ENCODE peak calls at places on chromosomes 11 and 22, in ten cellular contexts. V is right atrium auricular region, Z is stomach, U is astrocyte of the spinal cord, X is HepG2, M is spleen, B is fibroblast of lung, G is cardiac fibroblast, H is lower leg skin, D is mucosa of descending colon. E is an unnamed sample.

GRCh38 chr22:36274547-36274946 is 21.6 kb downstream of the APOL1 start:
- DNase-seq in V (no peak), Z (no peak), U (no peak), X (no peak), M (no peak), B (no peak), G (no peak), H (peak; percentile 59), D (peak; percentile 17), E (no peak)

GRCh38 chr11:122593473-122594420 is 61.8 kb upstream of the UBASH3B start:
- DNase-seq in V (no peak), Z (no peak), U (no peak), X (no peak), M (no peak), B (no peak), G (no peak), H (no peak), D (no peak), E (no peak)

GRCh38 chr11:3195251-3196160 is 23.1 kb downstream of the MRGPRG start:
- DNase-seq in V (no peak), Z (no peak), U (no peak), X (peak; percentile 20), M (peak; percentile 65), B (peak; percentile 40), G (peak; percentile 20), H (peak; percentile 80), D (no peak), E (peak; percentile 30)

GRCh38 chr11:94325681-94326080 is 21.3 kb downstream of the IZUMO1R start:
- DNase-seq in V (no peak), Z (peak; percentile 31), U (no peak), X (peak; percentile 39), M (no peak), B (no peak), G (peak; percentile 59), H (no peak), D (no peak), E (peak; percentile 58)

GRCh38 chr11:64447717-64448598 is 89.0 kb downstream of the RPS6KA4 start:
- DNase-seq in V (no peak), Z (peak; percentile 33), U (no peak), X (no peak), M (peak; percentile 82), B (peak; percentile 20), G (peak; percentile 12), H (no peak), D (peak; percentile 63), E (no peak)

GRCh38 chr11:6825333-6825744 is 20.1 kb upstream of the OR10A5 start:
- DNase-seq in V (no peak), Z (no peak), U (no peak), X (no peak), M (no peak), B (no peak), G (peak; percentile 22), H (no peak), D (no peak), E (no peak)

GRCh38 chr11:66636411-66636810 is 2.1 kb upstream of the RBM4 start:
- DNase-seq in V (no peak), Z (no peak), U (no peak), X (no peak), M (no peak), B (no peak), G (no peak), H (peak; percentile 12), D (no peak), E (no peak)

GRCh38 chr11:42598341-42598740 is 713.5 kb upstream of the API5 start:
- DNase-seq in V (no peak), Z (no peak), U (no peak), X (no peak), M (no peak), B (no peak), G (no peak), H (no peak), D (no peak), E (no peak)

GRCh38 chr22:32202539-32203180 is 2.2 kb downstream of the RFPL2 start:
- DNase-seq in V (no peak), Z (peak; percentile 52), U (peak; percentile 23), X (peak; percentile 68), M (no peak), B (peak; percentile 16), G (peak; percentile 46), H (peak; percentile 87), D (peak; percentile 61), E (no peak)

GRCh38 chr22:32204856-32205722 is at the start of gene RFPL2:
- DNase-seq in V (no peak), Z (no peak), U (peak; percentile 15), X (peak; percentile 61), M (no peak), B (no peak), G (peak; percentile 29), H (no peak), D (no peak), E (no peak)

GRCh38 chr22:32202161-32202538 is 2.7 kb downstream of the RFPL2 start:
- DNase-seq in V (no peak), Z (no peak), U (no peak), X (no peak), M (no peak), B (no peak), G (no peak), H (no peak), D (no peak), E (no peak)

GRCh38 chr22:32204211-32204855 is 540 bp downstream of the RFPL2 start:
- DNase-seq in V (no peak), Z (no peak), U (no peak), X (peak; percentile 9), M (no peak), B (no peak), G (no peak), H (no peak), D (peak; percentile 45), E (peak; percentile 41)

DNA sequence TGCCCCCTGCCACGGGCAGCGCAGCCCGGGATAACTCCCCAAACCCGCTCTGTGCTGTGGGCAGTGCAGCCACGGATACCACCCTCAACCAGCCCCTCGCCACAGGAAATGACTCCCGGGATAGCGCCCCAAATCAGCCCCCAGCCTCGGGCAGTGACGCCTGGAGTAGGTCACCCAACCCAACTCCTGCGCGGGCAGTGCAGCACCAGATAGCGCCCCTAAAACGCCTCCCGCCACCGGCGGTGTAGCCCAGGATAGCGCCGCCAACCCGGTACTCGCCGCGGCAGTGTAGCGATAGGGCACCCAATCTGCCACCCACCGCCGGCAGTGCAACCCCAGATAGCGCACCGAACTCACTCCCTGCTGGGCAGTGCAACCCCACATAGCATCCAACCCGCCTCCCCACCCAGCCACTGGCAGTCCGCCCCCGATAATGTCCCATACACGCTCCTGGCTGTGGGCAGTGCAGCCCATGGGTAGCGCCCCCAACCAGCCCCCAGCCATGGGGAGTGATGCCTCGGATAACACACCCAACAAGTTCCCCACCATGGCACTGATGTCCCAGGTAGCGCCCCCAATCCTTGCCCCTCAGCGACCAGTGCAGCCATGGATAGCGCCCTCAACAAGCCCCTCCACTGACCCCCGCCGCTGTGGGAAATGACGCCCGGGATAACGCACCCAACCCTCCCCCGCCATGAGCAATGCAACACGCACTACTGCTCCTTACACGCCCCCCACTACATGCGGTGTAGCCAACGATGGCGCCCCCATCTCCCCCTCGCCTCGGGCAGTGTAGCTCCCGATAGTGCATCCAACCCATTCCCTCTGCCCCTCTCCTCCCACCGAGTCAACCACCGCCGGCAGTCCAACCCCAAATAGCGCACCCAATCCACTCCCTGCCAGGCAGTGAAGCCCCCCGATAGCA is 1.4 kb downstream of the RFPL2 start:
- DNase-seq in V (no peak), Z (no peak), U (no peak), X (no peak), M (no peak), B (no peak), G (no peak), H (no peak), D (no peak), E (no peak)
- H3K4me3 ChIP-seq in V (no peak overlapping the region), Z (no peak overlapping the region), U (no peak overlapping the region), X (no peak overlapping the region), M (peak overlapping the region; percentile 22), B (no peak overlapping the region), G (no peak overlapping the region), H (no peak overlapping the region), D (no peak overlapping the region), E (peak overlapping the region; percentile 56)

GRCh38 chr22:20510811-20511577 is 3.6 kb downstream of the MED15 start:
- DNase-seq in V (no peak), Z (no peak), U (no peak), X (no peak), M (no peak), B (no peak), G (no peak), H (no peak), D (no peak), E (no peak)
- H3K4me3 ChIP-seq in V (no peak overlapping the region), Z (no peak overlapping the region), U (no peak overlapping the region), X (no peak overlapping the region), M (no peak overlapping the region), B (no peak overlapping the region), G (no peak overlapping the region), H (no peak overlapping the region), D (no peak overlapping the region), E (no peak overlapping the region)

GRCh38 chr11:45665933-45666647 is 668 bp upstream of the CHST1 start:
- DNase-seq in V (peak; percentile 79), Z (no peak), U (no peak), X (no peak), M (no peak), B (peak; percentile 18), G (peak; percentile 28), H (no peak), D (no peak), E (no peak)

GRCh38 chr11:45663486-45664375 is 1.7 kb downstream of the CHST1 start:
- DNase-seq in V (no peak), Z (no peak), U (peak; percentile 18), X (no peak), M (no peak), B (no peak), G (no peak), H (no peak), D (no peak), E (no peak)

GRCh38 chr11:45665206-45665932 is at the start of gene CHST1:
- DNase-seq in V (no peak), Z (peak; percentile 67), U (peak; percentile 13), X (no peak), M (peak; percentile 74), B (no peak), G (no peak), H (no peak), D (no peak), E (no peak)

GRCh38 chr11:45662665-45663485 is 2.5 kb downstream of the CHST1 start:
- DNase-seq in V (no peak), Z (no peak), U (peak; percentile 93), X (peak; percentile 20), M (peak; percentile 43), B (peak; percentile 88), G (peak; percentile 94), H (no peak), D (no peak), E (no peak)

DNA sequence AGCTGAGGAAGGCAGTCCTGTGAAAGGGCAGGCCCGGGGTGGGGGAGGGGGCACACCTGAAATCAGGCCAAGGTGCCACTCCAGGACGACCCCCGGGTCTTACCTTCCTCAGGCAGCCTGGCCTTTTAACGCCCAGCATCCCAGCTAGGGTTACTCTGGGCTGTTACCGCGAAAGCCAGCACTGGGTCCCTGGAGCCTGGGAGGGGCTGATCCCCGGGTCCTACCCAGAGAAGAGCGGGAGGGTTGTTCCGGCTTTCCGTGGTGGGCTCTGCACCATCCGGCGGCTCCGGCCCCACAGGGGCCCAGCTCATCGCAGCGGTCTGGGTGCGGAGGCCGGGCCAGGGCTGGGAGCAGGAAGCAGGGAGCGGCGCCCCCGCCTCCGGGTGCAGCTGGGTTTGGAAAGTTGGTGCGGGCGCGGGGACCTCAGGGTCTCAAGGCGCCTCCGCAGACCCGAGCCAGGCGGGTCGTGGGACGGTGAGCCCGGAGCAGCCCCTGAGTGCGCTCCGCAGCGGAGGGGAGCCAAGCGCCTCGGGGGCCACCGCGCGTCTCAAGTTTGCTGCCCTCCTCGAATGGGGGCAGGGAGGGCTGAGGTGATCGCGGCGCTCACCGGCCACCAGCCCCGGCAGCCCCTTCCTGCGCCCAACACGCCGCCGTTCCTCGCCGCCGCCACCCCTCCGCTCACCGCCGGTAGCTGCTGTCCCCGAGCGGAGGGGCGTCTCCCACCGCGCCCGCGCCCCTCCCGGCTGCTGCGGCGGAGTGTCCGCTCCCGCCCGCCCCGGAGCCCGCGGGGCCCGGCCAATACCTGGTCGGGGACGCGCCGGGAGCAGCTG is 831 bp downstream of the CHST1 start:
- DNase-seq in V (no peak), Z (no peak), U (no peak), X (no peak), M (no peak), B (no peak), G (no peak), H (no peak), D (no peak), E (no peak)
- H3K4me3 ChIP-seq in V (peak overlapping the region; percentile 67), Z (peak overlapping the region; percentile 63), U (peak overlapping the region; percentile 45), X (no peak overlapping the region), M (peak overlapping the region; percentile 49), B (peak overlapping the region; percentile 41), G (peak overlapping the region; percentile 53), H (peak overlapping the region; percentile 32), D (peak overlapping the region; percentile 17), E (no peak overlapping the region)

GRCh38 chr11:1389103-1389931 is 417 bp upstream of the BRSK2 start:
- DNase-seq in V (peak; percentile 96), Z (peak; percentile 97), U (peak; percentile 95), X (peak; percentile 86), M (peak; percentile 98), B (peak; percentile 94), G (peak; percentile 94), H (peak; percentile 99), D (peak; percentile 96), E (peak; percentile 95)

GRCh38 chr11:1387961-1388762 is 1.6 kb upstream of the BRSK2 start:
- DNase-seq in V (no peak), Z (no peak), U (no peak), X (peak; percentile 18), M (no peak), B (no peak), G (no peak), H (no peak), D (peak; percentile 44), E (no peak)

GRCh38 chr11:1389932-1390587 is at the start of gene BRSK2:
- DNase-seq in V (no peak), Z (no peak), U (no peak), X (no peak), M (no peak), B (no peak), G (no peak), H (no peak), D (no peak), E (no peak)

GRCh38 chr11:1387521-1387920 is 2.2 kb upstream of the BRSK2 start:
- DNase-seq in V (no peak), Z (no peak), U (no peak), X (no peak), M (peak; percentile 74), B (no peak), G (no peak), H (no peak), D (peak; percentile 48), E (peak; percentile 0)

GRCh38 chr11:1388763-1389102 is 1.0 kb upstream of the BRSK2 start:
- DNase-seq in V (no peak), Z (no peak), U (no peak), X (no peak), M (no peak), B (no peak), G (no peak), H (no peak), D (no peak), E (no peak)
- H3K4me3 ChIP-seq in V (peak overlapping the region; percentile 39), Z (peak overlapping the region; percentile 53), U (peak overlapping the region; percentile 40), X (no peak overlapping the region), M (peak overlapping the region; percentile 55), B (no peak overlapping the region), G (peak overlapping the region; percentile 58), H (no peak overlapping the region), D (no peak overlapping the region), E (peak overlapping the region; percentile 64)